ENCODE peak calls at places on chromosomes 1 and 21, in four cellular contexts. V, T, S and P are unnamed samples.

GRCh38 chr21:37878946-37879660 is 37.2 kb downstream of the KCNJ6 start:
- DNase-seq in T (no peak), V (no peak), S (no peak), P (no peak)

GRCh38 chr21:32888971-32889370 is 117.4 kb upstream of the PAXBP1 start:
- DNase-seq in V (no peak), T (no peak), S (no peak), P (no peak)

GRCh38 chr1:48217861-48218260 is 4.7 kb upstream of the SLC5A9 start:
- DNase-seq in V (no peak), T (no peak), S (no peak), P (no peak)

GRCh38 chr1:223421025-223421424 is 27.8 kb downstream of the CCDC185 start:
- DNase-seq in V (no peak), S (no peak), T (no peak), P (no peak)

GRCh38 chr1:76219589-76219914 is 145.0 kb downstream of the ST6GALNAC3 start:
- DNase-seq in V (no peak), S (no peak), T (no peak), P (no peak)

GRCh38 chr1:26360051-26360806 is 6.3 kb upstream of the CRYBG2 start:
- DNase-seq in S (no peak), V (peak; percentile 53), T (no peak), P (no peak)

GRCh38 chr1:59089922-59090457 is 206.9 kb upstream of the FGGY start:
- DNase-seq in T (no peak), V (no peak), S (no peak), P (no peak)

GRCh38 chr1:117177376-117177775 is 33.4 kb downstream of the VTCN1 start:
- DNase-seq in V (no peak), T (no peak), S (no peak), P (no peak)

GRCh38 chr1:10691740-10692125 is 104.7 kb downstream of the CASZ1 start:
- DNase-seq in T (no peak), S (no peak), V (no peak), P (no peak)

GRCh38 chr1:200039849-200040479 is 12.5 kb downstream of the NR5A2 start:
- DNase-seq in V (no peak), S (no peak), T (no peak), P (no peak)

GRCh38 chr1:212470059-212470458 is 37.3 kb downstream of the NENF start:
- DNase-seq in V (no peak), T (peak; percentile 94), S (peak; percentile 90), P (no peak)

GRCh38 chr1:2589331-2590232 is 3.0 kb downstream of the PRXL2B start:
- DNase-seq in V (no peak), T (peak; percentile 43), S (no peak), P (no peak)

GRCh38 chr1:2587071-2587859 is 688 bp downstream of the PRXL2B start:
- DNase-seq in T (peak; percentile 69), S (no peak), V (no peak), P (no peak)

GRCh38 chr1:2586154-2587070 is at the start of gene PRXL2B:
- DNase-seq in T (peak; percentile 100), S (peak; percentile 96), V (peak; percentile 94), P (peak; percentile 91)

GRCh38 chr1:2588661-2589330 is 2.2 kb downstream of the PRXL2B start:
- DNase-seq in S (no peak), V (no peak), T (peak; percentile 41), P (no peak)

GRCh38 chr1:2587860-2588571 is 1.4 kb downstream of the PRXL2B start:
- DNase-seq in T (peak; percentile 52), V (no peak), S (no peak), P (no peak)
- H3K27ac ChIP-seq in T (no peak overlapping the region), V (peak overlapping the region; percentile 1), S (no peak overlapping the region), P (no peak overlapping the region)

DNA sequence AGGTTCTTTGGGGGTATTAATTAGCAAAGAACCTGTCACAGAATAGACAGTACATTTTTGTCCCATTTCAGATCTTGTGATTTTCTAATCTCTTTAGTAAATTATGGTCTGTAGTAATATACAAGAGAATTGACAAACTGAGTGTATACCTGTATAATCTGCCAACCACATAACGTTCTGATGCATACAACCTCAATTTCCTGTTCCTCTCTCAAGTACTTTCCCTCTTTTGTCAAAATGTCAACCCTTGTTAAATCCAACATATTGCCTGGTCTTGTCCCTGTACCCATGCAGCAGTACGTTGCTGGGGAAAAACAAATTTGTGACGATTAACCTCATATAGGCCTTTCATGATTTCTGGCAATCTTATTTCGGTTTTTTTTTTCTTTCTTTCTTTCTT is 1.1 kb downstream of the ARV1 start:
- DNase-seq in V (no peak), S (no peak), T (no peak), P (no peak)
- H3K4me3 ChIP-seq in V (peak overlapping the region; percentile 87), S (peak overlapping the region; percentile 87), T (no peak overlapping the region), P (no peak overlapping the region)

GRCh38 chr1:43147625-43148319 is 24.3 kb downstream of the EBNA1BP2 start:
- DNase-seq in T (peak; percentile 78), S (peak; percentile 4), V (no peak), P (peak; percentile 91)

GRCh38 chr1:43153443-43153842 is 18.6 kb downstream of the EBNA1BP2 start:
- DNase-seq in T (no peak), V (no peak), S (no peak), P (no peak)

GRCh38 chr1:43149889-43150288 is 22.2 kb downstream of the EBNA1BP2 start:
- DNase-seq in V (no peak), T (no peak), S (no peak), P (no peak)

GRCh38 chr1:43156026-43156425 is 16.1 kb downstream of the EBNA1BP2 start:
- DNase-seq in S (no peak), T (no peak), V (no peak), P (no peak)

DNA sequence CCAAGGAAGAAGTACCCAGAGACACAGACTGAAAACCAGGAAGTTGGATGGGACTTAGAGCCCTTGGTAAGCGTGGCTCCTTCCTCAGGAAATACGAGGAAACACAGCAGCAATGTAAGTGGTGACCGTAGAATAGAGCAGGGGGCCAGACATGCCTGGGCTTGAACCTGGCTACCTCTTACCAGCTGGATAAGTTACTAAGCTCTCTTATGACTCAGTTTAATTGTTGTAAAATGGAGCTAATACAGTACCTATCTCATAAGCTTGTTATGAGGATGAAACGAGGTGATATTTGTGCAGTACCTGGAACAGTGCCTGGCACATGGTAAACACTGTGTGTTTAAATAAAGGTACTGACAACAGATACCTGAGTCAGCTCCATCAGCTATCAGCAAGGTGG is 19.2 kb downstream of the EBNA1BP2 start:
- DNase-seq in T (no peak), V (no peak), S (no peak), P (no peak)
- H3K4me1 ChIP-seq in T (no peaks in the 10 kb centered on the region), V (no peaks in the 10 kb centered on the region), S (peaks cover 2% of the 10 kb centered on the region), P (peaks cover 2% of the 10 kb centered on the region)

GRCh38 chr1:159920651-159921050 is 4.7 kb downstream of the TAGLN2 start:
- DNase-seq in V (no peak), T (no peak), S (no peak), P (no peak)
- H3K27ac ChIP-seq in V (peak overlapping the region; percentile 98), T (no peak overlapping the region), S (peak overlapping the region; percentile 97), P (no peak overlapping the region)

GRCh38 chr1:94382163-94382562 is 36.0 kb upstream of the ABCD3 start:
- DNase-seq in V (no peak), S (no peak), T (no peak), P (no peak)

GRCh38 chr1:94384485-94385353 is 33.5 kb upstream of the ABCD3 start:
- DNase-seq in V (no peak), T (no peak), S (no peak), P (no peak)

GRCh38 chr1:94389298-94389697 is 28.9 kb upstream of the ABCD3 start:
- DNase-seq in T (no peak), S (no peak), V (no peak), P (no peak)

GRCh38 chr1:94383966-94384408 is 34.2 kb upstream of the ABCD3 start:
- DNase-seq in V (no peak), T (no peak), S (no peak), P (no peak)

GRCh38 chr1:94385354-94385947 is 32.7 kb upstream of the ABCD3 start:
- DNase-seq in V (no peak), S (no peak), T (no peak), P (no peak)
- H3K4me3 ChIP-seq in V (no peak overlapping the region), S (no peak overlapping the region), T (no peak overlapping the region), P (no peak overlapping the region)

GRCh38 chr1:180270767-180271639 is 40.9 kb downstream of the LHX4 start:
- DNase-seq in V (no peak), T (peak; percentile 38), S (no peak), P (no peak)
- H3K4me1 ChIP-seq in V (no peaks in the 10 kb centered on the region), T (no peaks in the 10 kb centered on the region), S (no peaks in the 10 kb centered on the region), P (peaks cover 13% of the 10 kb centered on the region)

DNA sequence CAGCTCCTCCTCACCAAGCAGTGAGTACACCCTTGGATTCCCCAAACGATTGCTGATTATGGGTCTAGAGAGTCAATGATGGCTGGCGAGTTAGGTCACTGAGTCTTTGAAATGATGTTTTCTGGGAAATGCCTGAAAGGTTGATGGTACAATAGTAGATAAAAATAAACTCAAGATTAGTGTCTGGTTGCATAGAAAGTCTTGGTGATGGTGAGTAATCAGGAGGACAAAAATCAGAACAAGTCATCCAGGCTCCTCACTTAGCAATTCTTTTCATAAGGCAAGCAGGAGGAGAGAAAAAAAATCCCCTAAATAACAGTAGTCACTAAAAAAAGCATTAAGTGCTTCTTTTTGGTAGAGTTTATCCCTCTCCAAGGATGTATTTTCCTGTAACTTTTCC is 22.7 kb downstream of the HLX start:
- DNase-seq in S (no peak), V (no peak), T (no peak), P (no peak)
- H3K27ac ChIP-seq in S (no peak overlapping the region), V (no peak overlapping the region), T (no peak overlapping the region), P (no peak overlapping the region)